ENCODE peak calls at places on chromosomes 12 and 14, in four cellular contexts. One of them, this sample, is unnamed.

GRCh38 chr14:93998871-93999403 is 1.8 kb downstream of the CCDC197 start:
- DNase-seq in suprapubic skin: no peak
- DNase-seq in CD4-positive, alpha-beta T cell: no peak
- DNase-seq in substantia nigra: no peak
- DNase-seq in this sample: no peak

GRCh38 chr14:78700236-78700635 is 530.1 kb downstream of the NRXN3 start:
- DNase-seq in suprapubic skin: no peak
- DNase-seq in CD4-positive, alpha-beta T cell: no peak
- DNase-seq in substantia nigra: no peak
- DNase-seq in this sample: no peak

GRCh38 chr12:85466906-85467305 is 186.9 kb downstream of the ALX1 start:
- DNase-seq in CD4-positive, alpha-beta T cell: no peak
- DNase-seq in suprapubic skin: no peak
- DNase-seq in substantia nigra: no peak
- DNase-seq in this sample: no peak

GRCh38 chr14:105387530-105387922 is 10.8 kb upstream of the TEX22 start:
- DNase-seq in suprapubic skin: no peak
- DNase-seq in CD4-positive, alpha-beta T cell: no peak
- DNase-seq in substantia nigra: no peak
- DNase-seq in this sample: no peak

GRCh38 chr12:54750-55535 is 11.6 kb upstream of the IQSEC3 start:
- DNase-seq in substantia nigra: no peak
- DNase-seq in suprapubic skin: no peak
- DNase-seq in CD4-positive, alpha-beta T cell: no peak
- DNase-seq in this sample: no peak

GRCh38 chr14:67817750-67818438 is 1.5 kb upstream of the ZFYVE26 start:
- DNase-seq in suprapubic skin: no peak
- DNase-seq in CD4-positive, alpha-beta T cell: no peak
- DNase-seq in substantia nigra: no peak
- DNase-seq in this sample: no peak

GRCh38 chr12:108842364-108842763 is 15.0 kb downstream of the SSH1 start:
- DNase-seq in CD4-positive, alpha-beta T cell: no peak
- DNase-seq in suprapubic skin: no peak
- DNase-seq in substantia nigra: no peak
- DNase-seq in this sample: no peak

GRCh38 chr12:97132270-97132669 is 225.2 kb downstream of the NEDD1 start:
- DNase-seq in suprapubic skin: no peak
- DNase-seq in substantia nigra: no peak
- DNase-seq in CD4-positive, alpha-beta T cell: no peak
- DNase-seq in this sample: no peak

GRCh38 chr14:99579903-99580570 is 24.0 kb downstream of the CCDC85C start:
- DNase-seq in substantia nigra: no peak
- DNase-seq in suprapubic skin: no peak
- DNase-seq in CD4-positive, alpha-beta T cell: no peak
- DNase-seq in this sample: no peak

GRCh38 chr12:71183018-71183417 is 25.2 kb upstream of the TSPAN8 start:
- DNase-seq in suprapubic skin: no peak
- DNase-seq in CD4-positive, alpha-beta T cell: no peak
- DNase-seq in substantia nigra: no peak
- DNase-seq in this sample: no peak

GRCh38 chr12:124517260-124518050 is 50.0 kb downstream of the NCOR2 start:
- DNase-seq in substantia nigra: peak; percentile 78
- DNase-seq in suprapubic skin: peak; percentile 91
- DNase-seq in CD4-positive, alpha-beta T cell: no peak
- DNase-seq in this sample: peak; percentile 89

GRCh38 chr12:47734725-47735480 is 9.6 kb upstream of the ENDOU start:
- DNase-seq in substantia nigra: peak; percentile 61
- DNase-seq in CD4-positive, alpha-beta T cell: no peak
- DNase-seq in suprapubic skin: no peak
- DNase-seq in this sample: no peak

GRCh38 chr12:107990325-107990724 is 138.8 kb upstream of the WSCD2 start:
- DNase-seq in CD4-positive, alpha-beta T cell: peak; percentile 8
- DNase-seq in suprapubic skin: no peak
- DNase-seq in substantia nigra: peak; percentile 1
- DNase-seq in this sample: no peak

GRCh38 chr12:121748571-121749265 is 36.2 kb downstream of the TMEM120B start:
- DNase-seq in substantia nigra: no peak
- DNase-seq in CD4-positive, alpha-beta T cell: no peak
- DNase-seq in suprapubic skin: no peak
- DNase-seq in this sample: no peak

GRCh38 chr14:31951638-31951964 is 125.5 kb upstream of the ARHGAP5 start:
- DNase-seq in suprapubic skin: no peak
- DNase-seq in substantia nigra: no peak
- DNase-seq in CD4-positive, alpha-beta T cell: no peak
- DNase-seq in this sample: no peak

GRCh38 chr12:2292560-2292959 is 239.8 kb downstream of the CACNA1C start:
- DNase-seq in substantia nigra: no peak
- DNase-seq in suprapubic skin: no peak
- DNase-seq in CD4-positive, alpha-beta T cell: no peak
- DNase-seq in this sample: no peak

GRCh38 chr14:68521952-68522509 is 270.8 kb downstream of the ZFP36L1 start:
- DNase-seq in CD4-positive, alpha-beta T cell: no peak
- DNase-seq in substantia nigra: no peak
- DNase-seq in suprapubic skin: peak; percentile 54
- DNase-seq in this sample: no peak

GRCh38 chr14:21024668-21025373 is at the start of gene NDRG2:
- DNase-seq in substantia nigra: peak; percentile 85
- DNase-seq in CD4-positive, alpha-beta T cell: peak; percentile 80
- DNase-seq in suprapubic skin: peak; percentile 90
- DNase-seq in this sample: peak; percentile 90

GRCh38 chr14:94844593-94844992 is 74.7 kb upstream of the GSC start:
- DNase-seq in CD4-positive, alpha-beta T cell: no peak
- DNase-seq in substantia nigra: no peak
- DNase-seq in suprapubic skin: no peak
- DNase-seq in this sample: no peak

GRCh38 chr12:50569321-50569720 is 64.5 kb downstream of the DIP2B start:
- DNase-seq in substantia nigra: no peak
- DNase-seq in CD4-positive, alpha-beta T cell: no peak
- DNase-seq in suprapubic skin: no peak
- DNase-seq in this sample: no peak

GRCh38 chr12:6039894-6040601 is 84.4 kb downstream of the VWF start:
- DNase-seq in CD4-positive, alpha-beta T cell: peak; percentile 29
- DNase-seq in substantia nigra: peak; percentile 25
- DNase-seq in suprapubic skin: no peak
- DNase-seq in this sample: no peak

GRCh38 chr12:10031771-10032175 is 1.3 kb downstream of the CLEC9A start:
- DNase-seq in suprapubic skin: no peak
- DNase-seq in CD4-positive, alpha-beta T cell: no peak
- DNase-seq in substantia nigra: no peak
- DNase-seq in this sample: no peak

GRCh38 chr14:99156814-99157213 is 115.2 kb downstream of the BCL11B start:
- DNase-seq in CD4-positive, alpha-beta T cell: no peak
- DNase-seq in substantia nigra: no peak
- DNase-seq in suprapubic skin: no peak
- DNase-seq in this sample: no peak

GRCh38 chr14:104025481-104025975 is 60.0 kb upstream of the ASPG start:
- DNase-seq in CD4-positive, alpha-beta T cell: no peak
- DNase-seq in suprapubic skin: no peak
- DNase-seq in substantia nigra: no peak
- DNase-seq in this sample: no peak

GRCh38 chr12:76106631-76107030 is 22.1 kb upstream of the NAP1L1 start:
- DNase-seq in substantia nigra: no peak
- DNase-seq in suprapubic skin: no peak
- DNase-seq in CD4-positive, alpha-beta T cell: no peak
- DNase-seq in this sample: no peak

GRCh38 chr14:61876362-61877049 is 114.3 kb downstream of the SNAPC1 start:
- DNase-seq in substantia nigra: no peak
- DNase-seq in CD4-positive, alpha-beta T cell: no peak
- DNase-seq in suprapubic skin: no peak
- DNase-seq in this sample: no peak

GRCh38 chr12:6567112-6567680 is 895 bp downstream of the NOP2 start:
- DNase-seq in substantia nigra: no peak
- DNase-seq in CD4-positive, alpha-beta T cell: no peak
- DNase-seq in suprapubic skin: no peak
- DNase-seq in this sample: no peak

GRCh38 chr14:95476747-95477146 is 39.7 kb downstream of the SYNE3 start:
- DNase-seq in CD4-positive, alpha-beta T cell: no peak
- DNase-seq in substantia nigra: no peak
- DNase-seq in suprapubic skin: no peak
- DNase-seq in this sample: no peak

GRCh38 chr12:56103066-56103711 is 1.2 kb upstream of the PA2G4 start:
- DNase-seq in CD4-positive, alpha-beta T cell: no peak
- DNase-seq in suprapubic skin: no peak
- DNase-seq in substantia nigra: no peak
- DNase-seq in this sample: no peak

GRCh38 chr12:95642583-95642982 is 91.3 kb upstream of the USP44 start:
- DNase-seq in substantia nigra: no peak
- DNase-seq in CD4-positive, alpha-beta T cell: no peak
- DNase-seq in suprapubic skin: no peak
- DNase-seq in this sample: no peak

GRCh38 chr12:93918262-93918661 is 230.1 kb upstream of the PLXNC1 start:
- DNase-seq in substantia nigra: no peak
- DNase-seq in CD4-positive, alpha-beta T cell: no peak
- DNase-seq in suprapubic skin: no peak
- DNase-seq in this sample: no peak

GRCh38 chr14:53523226-53523625 is 370.1 kb upstream of the DDHD1 start:
- DNase-seq in substantia nigra: no peak
- DNase-seq in CD4-positive, alpha-beta T cell: no peak
- DNase-seq in suprapubic skin: no peak
- DNase-seq in this sample: no peak

GRCh38 chr12:2675776-2676175 is 119.0 kb upstream of the FKBP4 start:
- DNase-seq in CD4-positive, alpha-beta T cell: no peak
- DNase-seq in substantia nigra: no peak
- DNase-seq in suprapubic skin: peak; percentile 60
- DNase-seq in this sample: no peak

This sample was measured in cardiac septum.